ENCODE peak calls at places on chromosomes 5 and 9, in eight cellular contexts. I is endothelial cell of umbilical vein, N is GM23338, T is SK-N-SH, U is transverse colon, R is sigmoid colon, P is HCT116, E is breast epithelium. O is an unnamed sample.

GRCh38 chr5:160233215-160233614 is 3.9 kb downstream of the FABP6 start:
- DNase-seq in R (no peak), P (no peak), E (no peak), N (no peak), I (no peak), U (no peak), T (no peak), O (no peak)

GRCh38 chr5:89003563-89004036 is 120.6 kb upstream of the MEF2C start:
- DNase-seq in N (no peak), E (no peak), R (no peak), T (no peak), U (no peak), I (no peak), P (no peak), O (peak)

GRCh38 chr9:115923903-115924668 is 229.5 kb upstream of the PAPPA start:
- DNase-seq in U (peak), E (no peak), R (no peak), N (no peak), P (no peak), T (no peak), I (no peak), O (no peak)

GRCh38 chr9:92976436-92976835 is 29.1 kb downstream of the FGD3 start:
- DNase-seq in N (no peak), I (no peak), T (no peak), P (no peak), U (no peak), E (peak), R (no peak), O (peak)

GRCh38 chr5:14720236-14720923 is 55.9 kb downstream of the OTULIN start:
- DNase-seq in U (no peak), I (no peak), N (no peak), R (no peak), P (no peak), T (no peak), E (no peak), O (no peak)

GRCh38 chr5:137300411-137301240 is 198.5 kb downstream of the SPOCK1 start:
- DNase-seq in P (no peak), I (peak), R (no peak), T (no peak), N (no peak), E (no peak), U (no peak), O (no peak)

GRCh38 chr9:98185611-98186171 is 6.7 kb downstream of the CORO2A start:
- DNase-seq in P (no peak), E (no peak), R (no peak), T (no peak), I (no peak), N (no peak), U (no peak), O (peak)

GRCh38 chr9:113590991-113591898 is 127.7 kb downstream of the RGS3 start:
- DNase-seq in U (peak), P (no peak), N (peak), E (peak), I (peak), T (peak), R (peak), O (peak)

GRCh38 chr5:149358294-149358651 is 427 bp downstream of the PCYOX1L start:
- DNase-seq in N (peak), U (peak), T (peak), I (no peak), R (peak), E (no peak), P (no peak), O (peak)

GRCh38 chr5:159050408-159051091 is 49.2 kb downstream of the EBF1 start:
- DNase-seq in I (no peak), T (no peak), R (no peak), N (no peak), E (no peak), U (no peak), P (no peak), O (no peak)

GRCh38 chr5:62937661-62938558 is 359.3 kb downstream of the LRRC70 start:
- DNase-seq in P (no peak), U (no peak), N (no peak), R (no peak), E (no peak), I (peak), T (no peak), O (no peak)

GRCh38 chr9:35906923-35907699 is 1.1 kb downstream of the HRCT1 start:
- DNase-seq in U (peak), N (no peak), E (peak), P (no peak), R (peak), I (peak), T (no peak), O (no peak)

GRCh38 chr5:173868096-173868879 is 19.9 kb upstream of the CPEB4 start:
- DNase-seq in P (no peak), N (no peak), T (no peak), U (no peak), I (no peak), R (no peak), E (peak), O (no peak)

GRCh38 chr5:31864015-31864414 is 225.1 kb downstream of the PDZD2 start:
- DNase-seq in R (no peak), I (no peak), T (peak), E (no peak), U (no peak), P (no peak), N (peak), O (no peak)

GRCh38 chr5:54390539-54391031 is 64.9 kb upstream of the HSPB3 start:
- DNase-seq in R (no peak), N (no peak), U (no peak), I (no peak), E (no peak), T (no peak), P (no peak), O (no peak)

GRCh38 chr5:85681871-85682270 is 935.9 kb upstream of the COX7C start:
- DNase-seq in T (no peak), U (no peak), P (no peak), R (no peak), E (no peak), N (no peak), I (no peak), O (no peak)

GRCh38 chr5:179680780-179681411 is at the start of gene CBY3:
- DNase-seq in U (no peak), E (no peak), P (no peak), N (no peak), R (no peak), I (no peak), T (no peak), O (no peak)

GRCh38 chr5:40547994-40548575 is 131.6 kb upstream of the PTGER4 start:
- DNase-seq in E (no peak), I (no peak), N (no peak), U (no peak), P (no peak), R (no peak), T (no peak), O (no peak)

GRCh38 chr5:142492781-142493281 is 168.0 kb upstream of the SPRY4 start:
- DNase-seq in E (no peak), I (peak), P (no peak), T (no peak), R (no peak), U (no peak), N (no peak), O (no peak)

GRCh38 chr9:115134941-115135340 is 17.0 kb upstream of the TNC start:
- DNase-seq in N (no peak), U (no peak), R (no peak), T (no peak), I (no peak), P (no peak), E (no peak), O (no peak)

GRCh38 chr9:27645166-27645840 is 72.0 kb upstream of the C9orf72 start:
- DNase-seq in I (no peak), P (no peak), U (no peak), T (no peak), N (no peak), R (no peak), E (no peak), O (no peak)

GRCh38 chr9:15221746-15222145 is 85.3 kb downstream of the TTC39B start:
- DNase-seq in N (no peak), E (no peak), R (no peak), I (no peak), T (no peak), P (no peak), U (no peak), O (no peak)

GRCh38 chr5:98651715-98652114 is 121.7 kb upstream of the RGMB start:
- DNase-seq in P (no peak), E (no peak), U (no peak), T (no peak), N (no peak), R (no peak), I (no peak), O (no peak)

GRCh38 chr5:135986891-135987401 is 32.2 kb upstream of the LECT2 start:
- DNase-seq in N (no peak), P (no peak), I (no peak), U (no peak), E (no peak), R (no peak), T (no peak), O (no peak)

GRCh38 chr5:96751203-96752169 is 56.3 kb downstream of the ERAP1 start:
- DNase-seq in P (no peak), E (no peak), N (no peak), U (no peak), T (no peak), I (no peak), R (no peak), O (no peak)

GRCh38 chr5:98341038-98341710 is 432.3 kb upstream of the RGMB start:
- DNase-seq in R (no peak), T (no peak), I (no peak), N (no peak), P (no peak), U (no peak), E (no peak), O (no peak)

GRCh38 chr9:121299467-121300282 is 31.7 kb downstream of the GSN start:
- DNase-seq in P (no peak), N (peak), R (peak), T (peak), E (peak), U (peak), I (peak), O (peak)

GRCh38 chr9:22413884-22414283 is 32.7 kb upstream of the DMRTA1 start:
- DNase-seq in E (no peak), R (no peak), P (no peak), T (no peak), I (peak), N (no peak), U (no peak), O (no peak)

GRCh38 chr9:126379661-126380365 is 53.2 kb downstream of the MVB12B start:
- DNase-seq in I (no peak), E (peak), P (no peak), N (no peak), T (no peak), U (peak), R (no peak), O (no peak)

GRCh38 chr9:134509306-134509705 is 132.3 kb upstream of the COL5A1 start:
- DNase-seq in E (no peak), N (no peak), R (no peak), I (peak), P (no peak), T (no peak), U (no peak), O (no peak)

GRCh38 chr5:78600656-78601452 is 47.7 kb downstream of the LHFPL2 start:
- DNase-seq in N (no peak), T (no peak), P (no peak), R (no peak), I (peak), U (no peak), E (no peak), O (no peak)

GRCh38 chr5:29005386-29005785 is 1967.0 kb upstream of the CDH9 start:
- DNase-seq in P (no peak), I (no peak), R (no peak), E (no peak), U (no peak), T (peak), N (peak), O (no peak)

GRCh38 chr5:39399135-39400036 is 25.4 kb downstream of the DAB2 start:
- DNase-seq in I (peak), E (no peak), P (peak), U (no peak), N (peak), R (peak), T (no peak), O (no peak)

GRCh38 chr5:114504560-114504959 is 142.7 kb downstream of the KCNN2 start:
- DNase-seq in U (no peak), E (no peak), I (no peak), T (no peak), R (no peak), P (no peak), N (no peak), O (no peak)
- TF ChIP-seq POLR2AphosphoS5 in U (no peak), E (no peak), I (no peak), T (no peak), R (no peak), P (no peak), N (no peak), O (no peak)

DNA sequence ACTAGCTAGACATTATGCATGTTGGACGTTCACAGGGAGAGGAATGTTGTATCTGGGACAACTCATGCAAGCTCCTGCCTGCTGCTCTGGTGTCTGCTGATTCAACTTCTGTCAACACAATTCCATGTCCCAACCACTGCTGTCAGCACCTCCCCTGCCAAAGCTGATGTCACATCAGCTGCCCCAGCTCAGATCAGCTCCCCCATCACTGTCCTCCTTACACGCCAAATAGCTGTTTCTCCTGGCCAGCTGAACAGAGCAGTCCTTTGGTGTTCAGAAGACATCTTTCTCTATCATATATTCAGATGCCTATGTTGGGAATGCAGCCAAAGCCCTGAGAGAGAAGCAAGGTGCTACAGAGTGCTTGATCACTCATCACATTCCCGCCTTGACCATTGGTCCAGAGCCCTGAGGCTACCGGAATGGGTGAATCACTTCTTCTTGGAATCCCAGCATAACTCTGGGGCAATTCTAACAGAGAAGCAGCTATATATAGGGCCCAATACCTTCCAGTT is 223.4 kb downstream of the SEC61B start:
- DNase-seq in R (no peak), U (no peak), T (no peak), I (no peak), P (no peak), N (no peak), E (no peak), O (no peak)
- H3K4me3 ChIP-seq in R (no peak), U (no peak), T (no peak), I (no peak), P (no peak), N (no peak), E (no peak), O (no peak)

DNA sequence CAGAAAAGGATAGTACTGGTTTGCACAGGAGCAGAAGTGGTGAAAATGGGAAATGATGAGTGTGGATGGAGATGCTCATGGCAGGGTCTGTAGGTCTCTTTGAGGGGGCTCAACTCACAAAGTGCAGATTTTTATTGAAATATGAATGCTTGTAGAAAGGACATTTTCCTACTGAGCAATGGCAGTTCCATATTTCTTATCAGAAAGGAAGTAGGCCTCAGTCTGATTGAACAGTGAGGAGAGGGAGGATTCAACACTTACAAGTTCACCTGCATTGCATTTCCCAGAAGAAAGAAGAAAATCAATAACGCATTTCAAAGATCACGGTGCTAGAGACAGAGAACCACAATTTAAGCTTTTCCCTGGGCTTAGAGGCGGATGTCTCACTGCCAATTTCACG is 49.2 kb downstream of the ANXA2R start:
- DNase-seq in P (no peak), E (no peak), I (no peak), U (no peak), R (no peak), T (no peak), N (no peak), O (no peak)
- H3K27ac ChIP-seq in P (no peak), E (peak), I (peak), U (peak), R (peak), T (no peak), N (no peak), O (peak)

GRCh38 chr5:172177232-172177631 is 10.8 kb downstream of the STK10 start:
- DNase-seq in N (no peak), I (no peak), P (no peak), E (no peak), U (no peak), T (no peak), R (no peak), O (peak)

GRCh38 chr5:172178301-172179031 is 9.6 kb downstream of the STK10 start:
- DNase-seq in E (no peak), N (no peak), I (no peak), T (no peak), R (no peak), U (no peak), P (no peak), O (peak)

GRCh38 chr5:172172912-172173591 is 15.0 kb downstream of the STK10 start:
- DNase-seq in P (no peak), T (peak), E (no peak), R (no peak), N (no peak), I (no peak), U (no peak), O (no peak)

GRCh38 chr5:172173771-172174170 is 14.3 kb downstream of the STK10 start:
- DNase-seq in P (no peak), N (no peak), R (no peak), U (no peak), I (no peak), T (no peak), E (no peak), O (peak)

DNA sequence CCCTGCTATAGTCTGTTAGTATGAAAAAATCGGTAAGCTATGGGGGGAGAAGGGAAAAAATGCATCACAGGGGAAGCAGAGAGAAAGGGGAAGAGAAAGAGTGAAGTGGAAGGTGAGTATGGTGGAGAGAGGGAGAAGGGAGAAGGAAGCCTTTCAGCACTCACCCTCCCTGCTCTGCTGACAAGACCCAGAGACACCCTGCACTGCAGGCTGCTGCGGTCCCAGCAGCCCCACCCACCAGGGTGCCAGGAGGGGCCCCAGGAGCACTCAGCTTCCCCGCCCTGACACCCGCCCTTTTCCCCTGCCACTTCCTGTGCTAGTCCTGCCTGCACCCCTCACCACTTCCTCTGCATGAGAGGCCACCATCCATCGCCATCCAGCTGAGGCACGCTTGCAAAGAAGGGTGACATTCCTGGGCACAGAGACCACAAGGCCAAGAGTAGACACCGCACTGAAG is 12.7 kb downstream of the STK10 start:
- DNase-seq in I (no peak), R (peak), N (no peak), P (no peak), E (no peak), T (no peak), U (peak), O (peak)
- TF ChIP-seq POLR2AphosphoS5 in I (no peak), R (no peak), N (no peak), P (no peak), E (no peak), T (no peak), U (peak), O (peak)

GRCh38 chr5:112883192-112883591 is 22.1 kb downstream of the SRP19 start:
- DNase-seq in U (no peak), R (no peak), P (no peak), N (no peak), E (no peak), I (no peak), T (no peak), O (no peak)

GRCh38 chr5:112892776-112893175 is 29.3 kb downstream of the REEP5 start:
- DNase-seq in N (no peak), T (no peak), I (no peak), U (no peak), E (no peak), P (no peak), R (no peak), O (no peak)

GRCh38 chr5:112885001-112885400 is 23.9 kb downstream of the SRP19 start:
- DNase-seq in T (no peak), R (no peak), N (no peak), U (no peak), I (no peak), P (no peak), E (peak), O (no peak)

DNA sequence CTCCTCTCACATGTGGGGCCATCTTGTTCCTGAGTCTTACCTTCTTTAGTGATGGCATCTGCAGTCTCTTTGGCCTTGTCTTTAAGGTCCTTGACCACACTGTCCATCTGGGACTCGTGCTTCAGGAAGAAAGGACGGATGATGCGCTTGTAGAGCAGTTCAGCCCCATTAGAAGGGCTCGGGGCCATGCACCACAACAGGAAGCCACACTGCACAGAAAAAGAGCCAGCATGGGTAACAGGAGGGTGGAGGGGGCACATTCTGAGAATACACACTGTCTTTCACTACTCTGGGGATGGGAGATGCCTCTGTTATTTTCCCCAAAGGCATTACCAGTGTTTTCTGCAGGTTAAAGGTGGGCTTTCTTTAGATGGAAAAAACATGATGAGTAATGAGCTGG is 25.9 kb downstream of the SRP19 start:
- DNase-seq in P (no peak), R (no peak), T (no peak), I (no peak), U (no peak), E (no peak), N (no peak), O (no peak)
- H3K4me3 ChIP-seq in P (no peak), R (no peak), T (no peak), I (no peak), U (no peak), E (no peak), N (no peak), O (no peak)

GRCh38 chr5:123907349-123907748 is 395.4 kb downstream of the CSNK1G3 start:
- DNase-seq in R (no peak), N (no peak), P (no peak), U (no peak), E (no peak), T (no peak), I (no peak), O (no peak)

GRCh38 chr5:123906698-123907295 is 394.8 kb downstream of the CSNK1G3 start:
- DNase-seq in R (no peak), E (no peak), T (no peak), U (no peak), N (no peak), I (no peak), P (no peak), O (no peak)
- H3K27ac ChIP-seq in R (no peak), E (no peak), T (no peak), U (no peak), N (no peak), I (no peak), P (no peak), O (no peak)

DNA sequence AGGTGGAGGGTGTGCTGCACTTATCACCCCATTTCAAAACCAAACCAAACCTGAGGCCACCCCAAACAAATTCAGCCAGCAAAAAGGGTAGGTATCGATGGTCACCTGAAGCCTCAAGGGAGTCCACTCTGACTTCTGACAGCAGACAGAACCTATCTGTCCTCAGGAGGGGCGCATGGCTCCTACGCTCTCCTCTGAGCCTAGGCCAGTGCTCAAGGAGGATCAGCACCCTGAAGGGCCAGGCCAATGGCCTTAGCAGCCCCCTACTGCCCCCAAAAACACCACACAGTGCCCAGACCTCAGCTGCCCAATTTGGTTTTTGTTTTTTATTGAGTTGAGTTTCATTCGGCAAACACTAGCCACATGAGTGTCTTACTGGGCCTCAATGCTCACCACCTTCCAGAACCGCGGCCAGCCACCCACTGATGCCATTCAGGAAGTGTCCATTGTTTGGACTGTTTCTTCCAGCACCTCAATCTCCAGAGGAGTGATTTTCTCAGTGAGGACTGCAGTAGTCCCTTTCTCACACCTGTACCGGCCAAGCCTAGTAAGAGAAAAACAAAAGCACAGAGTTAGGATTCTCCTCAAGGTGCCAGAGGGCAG is 62.0 kb downstream of the PSMB7 start:
- DNase-seq in E (no peak), P (no peak), U (no peak), T (no peak), R (peak), N (no peak), I (no peak), O (peak)
- TF ChIP-seq POLR2AphosphoS5 in E (no peak), P (no peak), U (no peak), T (no peak), R (no peak), N (no peak), I (no peak), O (no peak)

O was measured in spleen.